ENCODE peak calls at places on chromosomes 5 and 9, in five cellular contexts. U is naive thymus-derived CD8-positive, alpha-beta T cell; R is GM13977; X is ecto neural progenitor cell; T is OCI-LY7. C is an unnamed sample.
A peak's percentile ranks its signal among the peaks of the same experiment; 100 is the strongest.

GRCh38 chr9:75087824-75088645 is at the start of the genes NMRK1 and OSTF1:
- DNase-seq in U (peak; percentile 92), R (peak; percentile 95), X (peak; percentile 95), T (peak; percentile 97), C (peak; percentile 88)

GRCh38 chr5:2217219-2217618 is 334.5 kb upstream of the IRX4 start:
- DNase-seq in U (no peak), R (no peak), X (peak; percentile 16), T (no peak), C (no peak)

GRCh38 chr9:34254966-34255825 is 73.9 kb downstream of the KIF24 start:
- DNase-seq in U (no peak), R (no peak), X (no peak), T (no peak), C (no peak)

GRCh38 chr9:81292056-81292805 is 397.1 kb downstream of the TLE1 start:
- DNase-seq in U (no peak), R (no peak), X (no peak), T (no peak), C (no peak)

GRCh38 chr9:134474058-134474370 is 147.8 kb downstream of the RXRA start:
- DNase-seq in U (no peak), R (no peak), X (no peak), T (no peak), C (no peak)

GRCh38 chr5:108629779-108630178 is 117.9 kb upstream of the FER start:
- DNase-seq in U (no peak), R (no peak), X (no peak), T (no peak), C (no peak)

GRCh38 chr5:54404568-54404967 is 50.9 kb upstream of the HSPB3 start:
- DNase-seq in U (no peak), R (no peak), X (no peak), T (no peak), C (no peak)

GRCh38 chr9:98518556-98518955 is 190.2 kb downstream of the GABBR2 start:
- DNase-seq in U (no peak), R (no peak), X (no peak), T (no peak), C (no peak)